ENCODE peak calls at places on chromosomes 13 and 19, in seven cellular contexts. One of them, this sample, is unnamed.

GRCh38 chr13:41458187-41458938 is 1.0 kb downstream of the RGCC start:
- DNase-seq in cardiac muscle cell: peak; percentile 18
- DNase-seq in psoas muscle: peak; percentile 59
- DNase-seq in RPMI7951: no peak
- DNase-seq in progenitor cell of endocrine pancreas: no peak
- DNase-seq in heart right ventricle: no peak
- DNase-seq in iPS DF 19.7: no peak
- DNase-seq in this sample: no peak

GRCh38 chr13:71712988-71713653 is 153.9 kb downstream of the DACH1 start:
- DNase-seq in cardiac muscle cell: peak; percentile 30
- DNase-seq in psoas muscle: peak; percentile 25
- DNase-seq in RPMI7951: no peak
- DNase-seq in progenitor cell of endocrine pancreas: no peak
- DNase-seq in heart right ventricle: peak; percentile 33
- DNase-seq in iPS DF 19.7: no peak
- DNase-seq in this sample: no peak

GRCh38 chr13:42000836-42001235 is 39.9 kb upstream of the VWA8 start:
- DNase-seq in cardiac muscle cell: no peak
- DNase-seq in psoas muscle: no peak
- DNase-seq in RPMI7951: no peak
- DNase-seq in progenitor cell of endocrine pancreas: no peak
- DNase-seq in heart right ventricle: no peak
- DNase-seq in iPS DF 19.7: no peak
- DNase-seq in this sample: no peak

GRCh38 chr19:33805840-33806433 is 9.3 kb downstream of the KCTD15 start:
- DNase-seq in cardiac muscle cell: no peak
- DNase-seq in psoas muscle: peak; percentile 26
- DNase-seq in RPMI7951: no peak
- DNase-seq in progenitor cell of endocrine pancreas: no peak
- DNase-seq in heart right ventricle: no peak
- DNase-seq in iPS DF 19.7: no peak
- DNase-seq in this sample: no peak

GRCh38 chr13:62997038-62997619 is 1581.5 kb upstream of the PCDH20 start:
- DNase-seq in cardiac muscle cell: no peak
- DNase-seq in psoas muscle: no peak
- DNase-seq in RPMI7951: no peak
- DNase-seq in progenitor cell of endocrine pancreas: no peak
- DNase-seq in heart right ventricle: no peak
- DNase-seq in iPS DF 19.7: no peak
- DNase-seq in this sample: no peak

GRCh38 chr13:110976785-110977184 is 61.9 kb upstream of the ANKRD10 start:
- DNase-seq in cardiac muscle cell: no peak
- DNase-seq in psoas muscle: no peak
- DNase-seq in RPMI7951: no peak
- DNase-seq in progenitor cell of endocrine pancreas: no peak
- DNase-seq in heart right ventricle: no peak
- DNase-seq in iPS DF 19.7: no peak
- DNase-seq in this sample: no peak

GRCh38 chr19:13842294-13843103 is 34.4 kb upstream of the NANOS3 start:
- DNase-seq in cardiac muscle cell: peak; percentile 84
- DNase-seq in psoas muscle: peak; percentile 93
- DNase-seq in RPMI7951: peak; percentile 83
- DNase-seq in progenitor cell of endocrine pancreas: no peak
- DNase-seq in heart right ventricle: peak; percentile 92
- DNase-seq in iPS DF 19.7: no peak
- DNase-seq in this sample: no peak

GRCh38 chr13:48624858-48625257 is 28.9 kb upstream of the CYSLTR2 start:
- DNase-seq in cardiac muscle cell: peak; percentile 52
- DNase-seq in psoas muscle: no peak
- DNase-seq in RPMI7951: no peak
- DNase-seq in progenitor cell of endocrine pancreas: no peak
- DNase-seq in heart right ventricle: no peak
- DNase-seq in iPS DF 19.7: no peak
- DNase-seq in this sample: no peak

GRCh38 chr13:43023244-43023931 is at the start of gene DNAJC15:
- DNase-seq in cardiac muscle cell: peak; percentile 86
- DNase-seq in psoas muscle: peak; percentile 95
- DNase-seq in RPMI7951: peak; percentile 88
- DNase-seq in progenitor cell of endocrine pancreas: peak; percentile 66
- DNase-seq in heart right ventricle: peak; percentile 93
- DNase-seq in iPS DF 19.7: peak; percentile 56
- DNase-seq in this sample: peak; percentile 56

GRCh38 chr19:40059624-40060023 is 3.6 kb upstream of the ZNF780B start:
- DNase-seq in cardiac muscle cell: no peak
- DNase-seq in psoas muscle: no peak
- DNase-seq in RPMI7951: no peak
- DNase-seq in progenitor cell of endocrine pancreas: no peak
- DNase-seq in heart right ventricle: no peak
- DNase-seq in iPS DF 19.7: no peak
- DNase-seq in this sample: no peak

GRCh38 chr13:103788061-103788652 is 721.9 kb upstream of the SLC10A2 start:
- DNase-seq in cardiac muscle cell: no peak
- DNase-seq in psoas muscle: no peak
- DNase-seq in RPMI7951: no peak
- DNase-seq in progenitor cell of endocrine pancreas: no peak
- DNase-seq in heart right ventricle: peak; percentile 25
- DNase-seq in iPS DF 19.7: no peak
- DNase-seq in this sample: no peak

GRCh38 chr13:57409121-57409520 is 222.4 kb upstream of the PCDH17 start:
- DNase-seq in cardiac muscle cell: no peak
- DNase-seq in psoas muscle: no peak
- DNase-seq in RPMI7951: no peak
- DNase-seq in progenitor cell of endocrine pancreas: no peak
- DNase-seq in heart right ventricle: no peak
- DNase-seq in iPS DF 19.7: no peak
- DNase-seq in this sample: no peak

GRCh38 chr19:19447536-19448237 is 42.2 kb downstream of the GATAD2A start:
- DNase-seq in cardiac muscle cell: no peak
- DNase-seq in psoas muscle: no peak
- DNase-seq in RPMI7951: no peak
- DNase-seq in progenitor cell of endocrine pancreas: no peak
- DNase-seq in heart right ventricle: no peak
- DNase-seq in iPS DF 19.7: no peak
- DNase-seq in this sample: no peak

GRCh38 chr19:13917888-13918406 is 11.9 kb downstream of the CC2D1A start:
- DNase-seq in cardiac muscle cell: no peak
- DNase-seq in psoas muscle: no peak
- DNase-seq in RPMI7951: no peak
- DNase-seq in progenitor cell of endocrine pancreas: no peak
- DNase-seq in heart right ventricle: peak; percentile 54
- DNase-seq in iPS DF 19.7: no peak
- DNase-seq in this sample: no peak

GRCh38 chr19:42032428-42032827 is 37.6 kb downstream of the GRIK5 start:
- DNase-seq in cardiac muscle cell: peak; percentile 33
- DNase-seq in psoas muscle: peak; percentile 1
- DNase-seq in RPMI7951: peak; percentile 26
- DNase-seq in progenitor cell of endocrine pancreas: no peak
- DNase-seq in heart right ventricle: no peak
- DNase-seq in iPS DF 19.7: peak; percentile 57
- DNase-seq in this sample: no peak

GRCh38 chr13:40406405-40407138 is 259.9 kb downstream of the FOXO1 start:
- DNase-seq in cardiac muscle cell: peak; percentile 85
- DNase-seq in psoas muscle: no peak
- DNase-seq in RPMI7951: peak; percentile 70
- DNase-seq in progenitor cell of endocrine pancreas: no peak
- DNase-seq in heart right ventricle: no peak
- DNase-seq in iPS DF 19.7: no peak
- DNase-seq in this sample: no peak

GRCh38 chr13:107079423-107080099 is 511.6 kb upstream of the ARGLU1 start:
- DNase-seq in cardiac muscle cell: no peak
- DNase-seq in psoas muscle: no peak
- DNase-seq in RPMI7951: no peak
- DNase-seq in progenitor cell of endocrine pancreas: no peak
- DNase-seq in heart right ventricle: no peak
- DNase-seq in iPS DF 19.7: no peak
- DNase-seq in this sample: no peak

GRCh38 chr13:46721054-46721453 is 75.9 kb downstream of the ESD start:
- DNase-seq in cardiac muscle cell: peak; percentile 68
- DNase-seq in psoas muscle: no peak
- DNase-seq in RPMI7951: peak; percentile 35
- DNase-seq in progenitor cell of endocrine pancreas: no peak
- DNase-seq in heart right ventricle: peak; percentile 53
- DNase-seq in iPS DF 19.7: no peak
- DNase-seq in this sample: no peak

GRCh38 chr19:2548966-2549365 is 73.0 kb downstream of the GADD45B start:
- DNase-seq in cardiac muscle cell: no peak
- DNase-seq in psoas muscle: no peak
- DNase-seq in RPMI7951: no peak
- DNase-seq in progenitor cell of endocrine pancreas: no peak
- DNase-seq in heart right ventricle: no peak
- DNase-seq in iPS DF 19.7: no peak
- DNase-seq in this sample: no peak

GRCh38 chr19:18895828-18896341 is at the start of gene CERS1:
- DNase-seq in cardiac muscle cell: no peak
- DNase-seq in psoas muscle: no peak
- DNase-seq in RPMI7951: no peak
- DNase-seq in progenitor cell of endocrine pancreas: no peak
- DNase-seq in heart right ventricle: no peak
- DNase-seq in iPS DF 19.7: no peak
- DNase-seq in this sample: no peak

GRCh38 chr19:31541396-31541795 is 192.2 kb upstream of the TSHZ3 start:
- DNase-seq in cardiac muscle cell: no peak
- DNase-seq in psoas muscle: no peak
- DNase-seq in RPMI7951: no peak
- DNase-seq in progenitor cell of endocrine pancreas: no peak
- DNase-seq in heart right ventricle: no peak
- DNase-seq in iPS DF 19.7: no peak
- DNase-seq in this sample: no peak

GRCh38 chr13:110319774-110320509 is 12.9 kb downstream of the COL4A2 start:
- DNase-seq in cardiac muscle cell: peak; percentile 64
- DNase-seq in psoas muscle: no peak
- DNase-seq in RPMI7951: peak; percentile 81
- DNase-seq in progenitor cell of endocrine pancreas: no peak
- DNase-seq in heart right ventricle: no peak
- DNase-seq in iPS DF 19.7: no peak
- DNase-seq in this sample: no peak

GRCh38 chr19:13981467-13981866 is 24.7 kb downstream of the RFX1 start:
- DNase-seq in cardiac muscle cell: no peak
- DNase-seq in psoas muscle: no peak
- DNase-seq in RPMI7951: no peak
- DNase-seq in progenitor cell of endocrine pancreas: no peak
- DNase-seq in heart right ventricle: no peak
- DNase-seq in iPS DF 19.7: no peak
- DNase-seq in this sample: no peak

GRCh38 chr19:17243854-17244617 is 1.7 kb downstream of the NR2F6 start:
- DNase-seq in cardiac muscle cell: peak; percentile 54
- DNase-seq in psoas muscle: peak; percentile 86
- DNase-seq in RPMI7951: peak; percentile 60
- DNase-seq in progenitor cell of endocrine pancreas: peak; percentile 60
- DNase-seq in heart right ventricle: peak; percentile 72
- DNase-seq in iPS DF 19.7: no peak
- DNase-seq in this sample: no peak

GRCh38 chr13:29877456-29878096 is 27.2 kb upstream of the UBL3 start:
- DNase-seq in cardiac muscle cell: peak; percentile 19
- DNase-seq in psoas muscle: no peak
- DNase-seq in RPMI7951: no peak
- DNase-seq in progenitor cell of endocrine pancreas: no peak
- DNase-seq in heart right ventricle: no peak
- DNase-seq in iPS DF 19.7: no peak
- DNase-seq in this sample: no peak

GRCh38 chr19:19120308-19121156 is 17.7 kb downstream of the TMEM161A start:
- DNase-seq in cardiac muscle cell: peak; percentile 95
- DNase-seq in psoas muscle: no peak
- DNase-seq in RPMI7951: no peak
- DNase-seq in progenitor cell of endocrine pancreas: peak; percentile 59
- DNase-seq in heart right ventricle: no peak
- DNase-seq in iPS DF 19.7: no peak
- DNase-seq in this sample: no peak

GRCh38 chr13:27007166-27007565 is 164.4 kb downstream of the USP12 start:
- DNase-seq in cardiac muscle cell: no peak
- DNase-seq in psoas muscle: no peak
- DNase-seq in RPMI7951: no peak
- DNase-seq in progenitor cell of endocrine pancreas: no peak
- DNase-seq in heart right ventricle: no peak
- DNase-seq in iPS DF 19.7: no peak
- DNase-seq in this sample: no peak

GRCh38 chr19:506404-507285 is 652 bp upstream of the TPGS1 start:
- DNase-seq in cardiac muscle cell: peak; percentile 95
- DNase-seq in psoas muscle: peak; percentile 98
- DNase-seq in RPMI7951: peak; percentile 99
- DNase-seq in progenitor cell of endocrine pancreas: peak; percentile 86
- DNase-seq in heart right ventricle: peak; percentile 99
- DNase-seq in iPS DF 19.7: peak; percentile 99
- DNase-seq in this sample: peak; percentile 98

GRCh38 chr19:4454952-4455738 is 2.4 kb downstream of the UBXN6 start:
- DNase-seq in cardiac muscle cell: peak; percentile 80
- DNase-seq in psoas muscle: peak; percentile 70
- DNase-seq in RPMI7951: no peak
- DNase-seq in progenitor cell of endocrine pancreas: no peak
- DNase-seq in heart right ventricle: no peak
- DNase-seq in iPS DF 19.7: no peak
- DNase-seq in this sample: no peak

GRCh38 chr13:97191615-97192014 is 30.5 kb upstream of the MBNL2 start:
- DNase-seq in cardiac muscle cell: no peak
- DNase-seq in psoas muscle: no peak
- DNase-seq in RPMI7951: no peak
- DNase-seq in progenitor cell of endocrine pancreas: no peak
- DNase-seq in heart right ventricle: no peak
- DNase-seq in iPS DF 19.7: no peak
- DNase-seq in this sample: no peak

GRCh38 chr19:48842744-48843162 is 6.5 kb upstream of the HSD17B14 start:
- DNase-seq in cardiac muscle cell: peak; percentile 69
- DNase-seq in psoas muscle: no peak
- DNase-seq in RPMI7951: peak; percentile 58
- DNase-seq in progenitor cell of endocrine pancreas: peak; percentile 37
- DNase-seq in heart right ventricle: peak; percentile 60
- DNase-seq in iPS DF 19.7: no peak
- DNase-seq in this sample: peak; percentile 40

GRCh38 chr19:58480481-58480830 is 4.3 kb downstream of the ZNF446 start:
- DNase-seq in cardiac muscle cell: no peak
- DNase-seq in psoas muscle: no peak
- DNase-seq in RPMI7951: no peak
- DNase-seq in progenitor cell of endocrine pancreas: no peak
- DNase-seq in heart right ventricle: no peak
- DNase-seq in iPS DF 19.7: no peak
- DNase-seq in this sample: no peak

GRCh38 chr13:101231751-101232428 is 184.4 kb downstream of the NALCN start:
- DNase-seq in cardiac muscle cell: no peak
- DNase-seq in psoas muscle: no peak
- DNase-seq in RPMI7951: peak; percentile 48
- DNase-seq in progenitor cell of endocrine pancreas: no peak
- DNase-seq in heart right ventricle: no peak
- DNase-seq in iPS DF 19.7: no peak
- DNase-seq in this sample: no peak

This sample was measured in GM12864.